ENCODE peak calls at places on chromosomes 12 and 14, in ten cellular contexts. X is AG09319; W is Right ventricle myocardium inferior; Q is activated CD4-positive, alpha-beta T cell treated with anti-CD3 and anti-CD28 coated beads, Interleukin-2, amount 50 U/mL, for 4 hours; K is lower lobe of right lung; P is endothelial cell; Z is AG04450; B is stimulated activated CD4-positive, alpha-beta T cell treated with anti-CD3 and anti-CD28 coated beads, Interleukin-4, amount 100 ng/mL, for 4 hours; S is neural crest cell; D is pulmonary artery endothelial cell. G is an unnamed sample.

GRCh38 chr12:569803-570236 is 93.4 kb downstream of the NINJ2 start:
- DNase-seq in X (peak), W (peak), Q (peak), K (peak), P (peak), Z (peak), B (peak), S (peak), D (peak), G (peak)

GRCh38 chr12:7093892-7094291 is 1.6 kb upstream of the C1R start:
- DNase-seq in X (no peak), W (no peak), Q (no peak), K (no peak), P (no peak), Z (no peak), B (no peak), S (no peak), D (no peak), G (no peak)

GRCh38 chr14:97491697-97492096 is 694.5 kb downstream of the VRK1 start:
- DNase-seq in X (no peak), W (no peak), Q (no peak), K (no peak), P (no peak), Z (no peak), B (no peak), S (no peak), D (no peak), G (no peak)

GRCh38 chr12:99131761-99132199 is 486.7 kb downstream of the APAF1 start:
- DNase-seq in X (no peak), W (peak), Q (no peak), K (peak), P (peak), Z (no peak), B (no peak), S (peak), D (no peak), G (no peak)

GRCh38 chr14:68741839-68742470 is 50.9 kb downstream of the ZFP36L1 start:
- DNase-seq in X (no peak), W (no peak), Q (no peak), K (no peak), P (no peak), Z (no peak), B (no peak), S (no peak), D (no peak), G (no peak)

GRCh38 chr12:52191841-52192791 is at the start of gene KRT80:
- DNase-seq in X (peak), W (peak), Q (peak), K (peak), P (no peak), Z (peak), B (peak), S (no peak), D (peak), G (no peak)

GRCh38 chr12:78562358-78563205 is 302.0 kb upstream of the SYT1 start:
- DNase-seq in X (no peak), W (no peak), Q (no peak), K (no peak), P (no peak), Z (no peak), B (no peak), S (no peak), D (no peak), G (no peak)

GRCh38 chr14:95526483-95527391 is 8.1 kb upstream of the GLRX5 start:
- DNase-seq in X (no peak), W (no peak), Q (no peak), K (no peak), P (no peak), Z (no peak), B (no peak), S (no peak), D (no peak), G (no peak)

GRCh38 chr12:100995771-100996170 is 201.2 kb downstream of the ANO4 start:
- DNase-seq in X (no peak), W (no peak), Q (no peak), K (no peak), P (no peak), Z (no peak), B (no peak), S (no peak), D (no peak), G (no peak)

GRCh38 chr14:50013934-50014333 is 102.4 kb downstream of the VCPKMT start:
- DNase-seq in X (no peak), W (no peak), Q (no peak), K (no peak), P (no peak), Z (no peak), B (no peak), S (no peak), D (no peak), G (no peak)